ENCODE peak calls at places on chromosomes 5 and 9, in four cellular contexts. E, G, F and X are unnamed samples.

GRCh38 chr9:76576344-76576743 is 117.4 kb downstream of the GCNT1 start:
- DNase-seq in E (no peak), G (peak), F (peak), X (peak)

GRCh38 chr5:21452429-21452828 is 1400.7 kb downstream of the CDH12 start:
- DNase-seq in E (no peak), G (no peak), F (no peak), X (no peak)

GRCh38 chr5:176542135-176542595 is 5.0 kb upstream of the RNF44 start:
- DNase-seq in E (peak), G (no peak), F (peak), X (no peak)

GRCh38 chr5:89338935-89339334 is 456.0 kb upstream of the MEF2C start:
- DNase-seq in E (no peak), G (no peak), F (no peak), X (no peak)

GRCh38 chr5:59685806-59686205 is 207.7 kb downstream of the PDE4D start:
- DNase-seq in E (no peak), G (no peak), F (no peak), X (no peak)

GRCh38 chr5:135442387-135443256 is 4.5 kb downstream of the DCANP1 start:
- DNase-seq in E (no peak), G (no peak), F (no peak), X (no peak)

GRCh38 chr9:125759812-125760134 is 12.6 kb downstream of the PBX3 start:
- DNase-seq in E (no peak), G (no peak), F (peak), X (no peak)

GRCh38 chr9:105118646-105119045 is 125.8 kb upstream of the SLC44A1 start:
- DNase-seq in E (no peak), G (no peak), F (no peak), X (no peak)

GRCh38 chr9:136729144-136729543 is 13.6 kb downstream of the LCN10 start:
- DNase-seq in E (no peak), G (no peak), F (peak), X (no peak)

GRCh38 chr9:91914404-91914803 is 35.6 kb downstream of the ROR2 start:
- DNase-seq in E (peak), G (no peak), F (no peak), X (no peak)

GRCh38 chr9:127204771-127205470 is 59.7 kb upstream of the GARNL3 start:
- DNase-seq in E (peak), G (no peak), F (peak), X (no peak)

GRCh38 chr5:116881921-116882531 is 307.4 kb upstream of the SEMA6A start:
- DNase-seq in E (no peak), G (no peak), F (no peak), X (no peak)

GRCh38 chr5:14714706-14715105 is 50.2 kb downstream of the OTULIN start:
- DNase-seq in E (no peak), G (no peak), F (no peak), X (no peak)

GRCh38 chr5:168177831-168178450 is 113.5 kb upstream of the WWC1 start:
- DNase-seq in E (no peak), G (no peak), F (no peak), X (no peak)

GRCh38 chr9:7237473-7238243 is 479.9 kb downstream of the KDM4C start:
- DNase-seq in E (no peak), G (no peak), F (no peak), X (no peak)

GRCh38 chr9:136728548-136729123 is 14.1 kb downstream of the LCN10 start:
- DNase-seq in E (no peak), G (no peak), F (no peak), X (no peak)

GRCh38 chr5:84696651-84697050 is 312.0 kb upstream of the EDIL3 start:
- DNase-seq in E (no peak), G (no peak), F (no peak), X (no peak)

GRCh38 chr9:121498487-121499176 is 1.0 kb downstream of the GGTA1 start:
- DNase-seq in E (no peak), G (no peak), F (peak), X (peak)

GRCh38 chr9:109232449-109232848 is 65.4 kb upstream of the FRRS1L start:
- DNase-seq in E (no peak), G (no peak), F (no peak), X (no peak)

GRCh38 chr9:27142299-27142930 is 33.4 kb downstream of the TEK start:
- DNase-seq in E (no peak), G (no peak), F (no peak), X (no peak)

GRCh38 chr5:94066437-94067207 is 325.2 kb upstream of the POU5F2 start:
- DNase-seq in E (no peak), G (no peak), F (no peak), X (no peak)

GRCh38 chr5:143471041-143471509 is 67.6 kb upstream of the NR3C1 start:
- DNase-seq in E (no peak), G (no peak), F (no peak), X (no peak)

GRCh38 chr9:122246666-122247065 is 17.9 kb upstream of the LHX6 start:
- DNase-seq in E (no peak), G (no peak), F (no peak), X (no peak)

GRCh38 chr9:120936764-120937122 is 10.1 kb upstream of the TRAF1 start:
- DNase-seq in E (no peak), G (no peak), F (no peak), X (no peak)

DNA sequence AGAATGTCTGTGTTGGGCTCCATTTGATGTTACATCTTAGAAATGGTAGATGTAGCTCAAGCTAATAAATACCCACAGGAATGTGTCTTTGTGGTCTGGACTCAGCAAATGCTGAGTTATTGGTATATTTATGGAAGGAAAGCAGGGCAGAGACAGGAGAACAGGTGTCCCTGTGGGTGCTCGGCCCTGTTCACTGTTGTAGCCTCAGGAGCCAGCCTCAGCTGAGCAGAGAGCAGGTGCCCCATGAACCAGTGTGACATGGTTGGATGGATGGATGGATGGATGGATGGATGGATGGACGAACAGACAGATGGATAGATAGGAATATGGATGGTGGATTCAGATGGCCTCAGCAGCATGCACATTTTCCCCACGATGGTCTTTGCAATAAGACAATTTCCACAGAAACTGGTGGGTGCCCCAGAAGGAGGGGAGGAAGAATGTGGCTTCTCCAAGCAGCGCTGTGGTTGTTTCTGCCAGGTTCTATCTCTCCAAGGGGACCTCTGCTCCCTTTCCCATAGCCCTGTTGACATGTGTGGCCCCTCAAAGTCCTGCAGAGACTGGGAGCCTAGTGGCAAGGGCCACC is 8.2 kb upstream of the IRF1 start:
- DNase-seq in E (no peak), G (no peak), F (no peak), X (no peak)
- TF ChIP-seq SPI1 in E (no peak), G (no peak), F (no peak), X (no peak)

GRCh38 chr5:119439140-119439625 is 13.1 kb upstream of the HSD17B4 start:
- DNase-seq in E (no peak), G (no peak), F (no peak), X (no peak)
- TF ChIP-seq SPI1 in E (no peak), G (no peak), F (no peak), X (no peak)

DNA sequence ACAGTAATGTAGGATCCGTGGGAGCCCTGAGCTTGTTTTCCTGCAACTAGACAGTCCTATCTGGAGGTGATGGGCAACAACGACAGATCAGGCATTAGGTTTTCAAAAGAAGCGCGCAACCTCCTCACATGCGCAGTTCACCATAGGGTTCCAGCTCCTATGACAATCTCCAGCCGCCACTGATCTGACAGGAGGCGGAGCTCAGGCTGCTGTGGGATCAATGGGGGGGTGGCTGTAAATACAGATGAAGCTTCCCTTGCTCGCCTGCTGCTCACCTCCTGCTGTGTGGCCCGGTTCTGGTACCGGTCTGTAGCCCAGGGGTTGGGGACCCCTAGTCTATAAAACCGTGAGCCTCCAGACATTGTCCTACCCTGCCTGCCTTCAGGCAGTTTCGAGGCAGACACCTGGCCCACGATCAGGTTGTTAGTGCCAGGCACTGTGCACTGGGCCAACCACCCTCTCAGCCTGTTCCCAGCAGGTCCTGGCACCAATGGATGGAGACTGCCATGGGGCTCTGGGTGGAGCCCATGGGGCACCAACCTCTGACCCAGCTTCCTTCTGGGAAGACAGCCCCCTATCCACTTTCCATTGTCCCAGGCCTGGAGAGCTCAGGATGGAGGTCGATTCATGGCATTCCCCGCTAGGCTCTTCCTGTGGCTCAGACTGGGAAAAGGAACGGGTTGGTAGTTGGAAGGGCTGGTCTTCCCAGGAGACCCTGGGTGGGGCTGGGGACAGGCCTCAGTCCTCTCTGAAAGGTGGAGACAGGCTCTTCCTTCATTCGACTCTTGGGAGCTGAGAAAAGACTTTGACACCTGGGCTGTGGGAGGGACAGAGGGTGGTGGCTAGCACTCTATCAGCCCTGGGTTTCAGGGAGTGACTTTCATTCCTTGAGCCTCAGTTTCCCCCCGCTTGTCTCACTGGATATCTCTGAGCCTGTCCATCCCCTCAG is 1.7 kb downstream of the ENDOG start:
- DNase-seq in E (peak), G (no peak), F (no peak), X (no peak)
- TF ChIP-seq SPI1 in E (no peak), G (no peak), F (no peak), X (no peak)

DNA sequence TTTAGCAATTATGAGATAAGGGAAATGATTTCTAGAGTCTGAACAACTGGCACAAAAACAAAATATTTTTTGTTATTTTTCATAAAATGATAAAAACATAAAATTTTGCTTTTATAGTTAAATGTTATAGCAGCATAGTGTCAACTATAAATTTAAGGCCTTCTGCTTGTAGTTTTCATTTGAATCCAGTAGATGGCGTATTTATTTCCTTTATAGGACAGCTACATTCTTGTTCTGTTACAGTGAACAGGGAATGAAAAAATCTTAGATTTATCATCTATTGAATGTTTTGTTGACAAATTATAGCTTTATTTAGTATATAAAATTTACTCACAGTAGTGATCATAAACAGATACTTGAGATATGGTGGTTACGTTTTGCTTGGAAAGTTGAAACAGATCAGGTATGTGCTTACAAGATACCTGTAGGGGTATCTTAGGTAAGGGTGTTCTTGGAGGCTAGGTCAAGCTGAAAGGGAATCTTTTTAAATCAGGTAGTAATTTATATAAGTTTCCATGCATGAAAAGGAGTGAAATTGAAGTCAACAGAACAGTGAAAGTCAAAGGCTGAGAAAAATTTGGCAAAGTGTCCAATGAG is 239.3 kb upstream of the GRIN3A start:
- DNase-seq in E (no peak), G (no peak), F (no peak), X (no peak)
- TF ChIP-seq SPI1 in E (no peak), G (no peak), F (no peak), X (no peak)